ENCODE peak calls at places on chromosomes 1 and 21, in eight cellular contexts. Y is GM03348; N is right lobe of liver; L is effector CD4-positive, alpha-beta T cell; A is nucleus accumbens; U is fibroblast of the aortic adventitia; K is globus pallidus; V is amygdala. Q is an unnamed sample.

GRCh38 chr1:230069813-230070212 is 2.8 kb downstream of the GALNT2 start:
- DNase-seq in Y (no peak), N (peak; percentile 39), L (no peak), A (no peak), U (no peak), K (no peak), V (no peak), Q (no peak)

GRCh38 chr1:60746278-60746761 is 336.0 kb upstream of the NFIA start:
- DNase-seq in Y (no peak), N (no peak), L (no peak), A (no peak), U (no peak), K (peak; percentile 36), V (peak; percentile 23), Q (peak; percentile 23)

GRCh38 chr21:43718872-43719747 is at the start of gene PDXK:
- DNase-seq in Y (peak; percentile 97), N (peak; percentile 93), L (peak; percentile 70), A (no peak), U (peak; percentile 69), K (peak; percentile 77), V (peak; percentile 84), Q (peak; percentile 73)

GRCh38 chr1:236795757-236796719 is 946 bp downstream of the MTR start:
- DNase-seq in Y (peak; percentile 16), N (peak; percentile 63), L (no peak), A (no peak), U (peak; percentile 60), K (peak; percentile 12), V (no peak), Q (no peak)

GRCh38 chr1:218164930-218165686 is 120.0 kb upstream of the RRP15 start:
- DNase-seq in Y (peak; percentile 36), N (peak; percentile 19), L (no peak), A (no peak), U (no peak), K (no peak), V (no peak), Q (no peak)

GRCh38 chr1:37825508-37825907 is 17.5 kb upstream of the YRDC start:
- DNase-seq in Y (no peak), N (no peak), L (no peak), A (no peak), U (no peak), K (no peak), V (no peak), Q (no peak)

GRCh38 chr1:111441573-111442192 is 7.4 kb downstream of the WDR77 start:
- DNase-seq in Y (peak; percentile 19), N (no peak), L (peak; percentile 51), A (no peak), U (no peak), K (no peak), V (no peak), Q (no peak)

GRCh38 chr1:5975133-5975880 is 16.9 kb downstream of the NPHP4 start:
- DNase-seq in Y (peak; percentile 86), N (peak; percentile 56), L (peak; percentile 21), A (no peak), U (peak; percentile 51), K (peak; percentile 69), V (peak; percentile 58), Q (peak; percentile 55)

GRCh38 chr1:38581396-38581795 is 278.2 kb downstream of the RRAGC start:
- DNase-seq in Y (no peak), N (no peak), L (no peak), A (no peak), U (no peak), K (no peak), V (no peak), Q (no peak)

GRCh38 chr21:45981154-45981606 is 390 bp upstream of the COL6A1 start:
- DNase-seq in Y (peak; percentile 91), N (peak; percentile 73), L (peak; percentile 38), A (peak; percentile 34), U (peak; percentile 92), K (peak; percentile 37), V (peak; percentile 64), Q (no peak)

GRCh38 chr1:3515272-3515671 is 60.8 kb downstream of the ARHGEF16 start:
- DNase-seq in Y (no peak), N (no peak), L (no peak), A (no peak), U (no peak), K (no peak), V (no peak), Q (no peak)

GRCh38 chr1:147515046-147515869 is 26.0 kb upstream of the BCL9 start:
- DNase-seq in Y (peak; percentile 14), N (no peak), L (no peak), A (no peak), U (peak; percentile 41), K (no peak), V (no peak), Q (no peak)

GRCh38 chr1:66834926-66835325 is 33.9 kb upstream of the INSL5 start:
- DNase-seq in Y (no peak), N (no peak), L (no peak), A (no peak), U (no peak), K (no peak), V (no peak), Q (no peak)

GRCh38 chr1:205375816-205376545 is 19.3 kb upstream of the KLHDC8A start:
- DNase-seq in Y (peak; percentile 83), N (no peak), L (no peak), A (no peak), U (peak; percentile 41), K (no peak), V (no peak), Q (no peak)

GRCh38 chr1:34590211-34590623 is 164.6 kb upstream of the GJB5 start:
- DNase-seq in Y (no peak), N (peak; percentile 23), L (no peak), A (peak; percentile 42), U (no peak), K (no peak), V (no peak), Q (no peak)

GRCh38 chr1:103901072-103901471 is 151.4 kb downstream of the AMY1C start:
- DNase-seq in Y (no peak), N (no peak), L (no peak), A (no peak), U (no peak), K (no peak), V (no peak), Q (no peak)

GRCh38 chr1:26598890-26599289 is 69.3 kb downstream of the RPS6KA1 start:
- DNase-seq in Y (no peak), N (no peak), L (no peak), A (no peak), U (no peak), K (peak; percentile 23), V (no peak), Q (no peak)

GRCh38 chr1:151613275-151613867 is 1.5 kb downstream of the SNX27 start:
- DNase-seq in Y (peak; percentile 14), N (no peak), L (no peak), A (peak; percentile 10), U (no peak), K (no peak), V (peak; percentile 13), Q (no peak)

GRCh38 chr1:37793773-37794371 is at the start of gene MANEAL:
- DNase-seq in Y (peak; percentile 85), N (peak; percentile 50), L (no peak), A (no peak), U (peak; percentile 38), K (no peak), V (peak; percentile 42), Q (peak; percentile 43)

GRCh38 chr21:36839735-36840134 is 126.7 kb downstream of the HLCS start:
- DNase-seq in Y (no peak), N (no peak), L (no peak), A (no peak), U (no peak), K (no peak), V (no peak), Q (no peak)

GRCh38 chr1:30686236-30686635 is 37.1 kb downstream of the MATN1 start:
- DNase-seq in Y (no peak), N (no peak), L (no peak), A (no peak), U (no peak), K (no peak), V (no peak), Q (no peak)

GRCh38 chr1:103197266-103197665 is 88.9 kb upstream of the COL11A1 start:
- DNase-seq in Y (peak; percentile 27), N (no peak), L (no peak), A (no peak), U (peak; percentile 10), K (no peak), V (no peak), Q (no peak)

GRCh38 chr1:65002508-65003315 is 36.4 kb upstream of the JAK1 start:
- DNase-seq in Y (peak; percentile 92), N (peak; percentile 92), L (peak; percentile 72), A (no peak), U (peak; percentile 91), K (peak; percentile 53), V (peak; percentile 66), Q (peak; percentile 75)

GRCh38 chr1:204545881-204546280 is 29.7 kb downstream of the MDM4 start:
- DNase-seq in Y (no peak), N (no peak), L (no peak), A (no peak), U (no peak), K (no peak), V (no peak), Q (no peak)

GRCh38 chr1:85366391-85366790 is 90.0 kb upstream of the BCL10 start:
- DNase-seq in Y (peak; percentile 68), N (no peak), L (no peak), A (no peak), U (peak; percentile 91), K (no peak), V (no peak), Q (no peak)

GRCh38 chr1:208101661-208102431 is 142.3 kb downstream of the PLXNA2 start:
- DNase-seq in Y (peak; percentile 27), N (peak; percentile 85), L (no peak), A (no peak), U (peak; percentile 83), K (no peak), V (peak; percentile 21), Q (no peak)

GRCh38 chr1:241703001-241703400 is 50.9 kb downstream of the WDR64 start:
- DNase-seq in Y (no peak), N (no peak), L (no peak), A (no peak), U (peak; percentile 22), K (no peak), V (no peak), Q (no peak)

GRCh38 chr1:220827445-220828210 is 40.9 kb downstream of the MTARC1 start:
- DNase-seq in Y (no peak), N (no peak), L (no peak), A (no peak), U (no peak), K (no peak), V (no peak), Q (no peak)

GRCh38 chr1:218297867-218298266 is 12.8 kb downstream of the RRP15 start:
- DNase-seq in Y (peak; percentile 6), N (no peak), L (no peak), A (no peak), U (peak; percentile 55), K (no peak), V (no peak), Q (no peak)

GRCh38 chr1:218516526-218516925 is 171.4 kb downstream of the TGFB2 start:
- DNase-seq in Y (no peak), N (no peak), L (no peak), A (no peak), U (no peak), K (no peak), V (no peak), Q (no peak)

GRCh38 chr1:212415107-212415841 is 588 bp upstream of the PACC1 start:
- DNase-seq in Y (no peak), N (no peak), L (no peak), A (peak; percentile 81), U (no peak), K (peak; percentile 97), V (peak; percentile 82), Q (peak; percentile 64)

GRCh38 chr1:203340112-203340804 is 10.7 kb downstream of the FMOD start:
- DNase-seq in Y (peak; percentile 89), N (peak; percentile 62), L (peak; percentile 46), A (peak; percentile 20), U (peak; percentile 89), K (peak; percentile 89), V (peak; percentile 70), Q (peak; percentile 19)

GRCh38 chr1:945910-946565 is 13.0 kb downstream of the NOC2L start:
- DNase-seq in Y (no peak), N (no peak), L (no peak), A (no peak), U (no peak), K (no peak), V (no peak), Q (no peak)

GRCh38 chr1:204684206-204684536 is 1.4 kb downstream of the LRRN2 start:
- DNase-seq in Y (no peak), N (no peak), L (no peak), A (no peak), U (no peak), K (no peak), V (no peak), Q (no peak)

Q was measured in anterior cingulate cortex.